ENCODE peak calls at places on chromosome 1, in four cellular contexts. T is activated T-cell treated with anti-CD3 and anti-CD28 coated beads for 4 hours; Z is iris pigment epithelial cell; C is CD4-positive, alpha-beta T cell. K is an unnamed sample.

GRCh38 chr1:153801786-153802697 is 26.8 kb downstream of the SLC27A3 start:
- DNase-seq in T (no peak), Z (no peak), C (no peak), K (no peak)

GRCh38 chr1:157154940-157155514 is 16.8 kb upstream of the ETV3 start:
- DNase-seq in T (no peak), Z (peak; percentile 53), C (no peak), K (peak; percentile 55)

GRCh38 chr1:55048453-55049270 is 9.3 kb downstream of the PCSK9 start:
- DNase-seq in T (no peak), Z (no peak), C (no peak), K (peak; percentile 35)

GRCh38 chr1:160125761-160126160 is 10.2 kb downstream of the ATP1A2 start:
- DNase-seq in T (no peak), Z (peak; percentile 17), C (no peak), K (no peak)

GRCh38 chr1:204127597-204128242 is 24.1 kb downstream of the ETNK2 start:
- DNase-seq in T (no peak), Z (peak; percentile 81), C (no peak), K (peak; percentile 92)

GRCh38 chr1:1308756-1309524 is 543 bp downstream of the PUSL1 start:
- DNase-seq in T (no peak), Z (peak; percentile 15), C (no peak), K (peak; percentile 86)

GRCh38 chr1:46798820-46799219 is at the start of gene CYP4B1:
- DNase-seq in T (no peak), Z (no peak), C (no peak), K (no peak)

GRCh38 chr1:174408142-174408541 is 39.6 kb upstream of the GPR52 start:
- DNase-seq in T (no peak), Z (no peak), C (no peak), K (peak; percentile 7)

GRCh38 chr1:111620412-111620971 is 903 bp downstream of the RAP1A start:
- DNase-seq in T (no peak), Z (peak; percentile 29), C (no peak), K (no peak)

GRCh38 chr1:245079021-245079609 is 75.7 kb upstream of the KIF26B start:
- DNase-seq in T (no peak), Z (peak; percentile 74), C (no peak), K (peak; percentile 75)